ENCODE peak calls at places on chromosomes 11 and 22, in eight cellular contexts. One of them, this sample, is unnamed.
A peak's percentile ranks its signal among the peaks of the same experiment; 100 is the strongest.

GRCh38 chr22:37533995-37534394 is 14.8 kb upstream of the CARD10 start:
- DNase-seq in thoracic aorta: no peak
- DNase-seq in adipocyte: peak; percentile 79
- DNase-seq in colonic mucosa: no peak
- DNase-seq in astrocyte of the spinal cord: peak; percentile 83
- DNase-seq in suprapubic skin: no peak
- DNase-seq in PC-9: peak; percentile 51
- DNase-seq in upper lobe of left lung: no peak
- DNase-seq in this sample: peak; percentile 87

GRCh38 chr22:21718492-21718891 is 17.1 kb downstream of the YPEL1 start:
- DNase-seq in thoracic aorta: no peak
- DNase-seq in adipocyte: no peak
- DNase-seq in colonic mucosa: no peak
- DNase-seq in astrocyte of the spinal cord: no peak
- DNase-seq in suprapubic skin: no peak
- DNase-seq in PC-9: no peak
- DNase-seq in upper lobe of left lung: no peak
- DNase-seq in this sample: no peak

GRCh38 chr22:26610072-26610958 is 7.5 kb downstream of the CRYBB1 start:
- DNase-seq in thoracic aorta: no peak
- DNase-seq in adipocyte: peak; percentile 86
- DNase-seq in colonic mucosa: peak; percentile 34
- DNase-seq in astrocyte of the spinal cord: peak; percentile 91
- DNase-seq in suprapubic skin: no peak
- DNase-seq in PC-9: no peak
- DNase-seq in upper lobe of left lung: no peak
- DNase-seq in this sample: peak; percentile 83

GRCh38 chr11:64148917-64149617 is 16.8 kb downstream of the MACROD1 start:
- DNase-seq in thoracic aorta: no peak
- DNase-seq in adipocyte: no peak
- DNase-seq in colonic mucosa: no peak
- DNase-seq in astrocyte of the spinal cord: no peak
- DNase-seq in suprapubic skin: no peak
- DNase-seq in PC-9: no peak
- DNase-seq in upper lobe of left lung: no peak
- DNase-seq in this sample: no peak

GRCh38 chr11:15045209-15045608 is 28.2 kb upstream of the CALCB start:
- DNase-seq in thoracic aorta: no peak
- DNase-seq in adipocyte: no peak
- DNase-seq in colonic mucosa: no peak
- DNase-seq in astrocyte of the spinal cord: no peak
- DNase-seq in suprapubic skin: no peak
- DNase-seq in PC-9: no peak
- DNase-seq in upper lobe of left lung: no peak
- DNase-seq in this sample: no peak

GRCh38 chr11:94519478-94520084 is 7.3 kb downstream of the C11orf97 start:
- DNase-seq in thoracic aorta: no peak
- DNase-seq in adipocyte: peak; percentile 83
- DNase-seq in colonic mucosa: no peak
- DNase-seq in astrocyte of the spinal cord: peak; percentile 56
- DNase-seq in suprapubic skin: no peak
- DNase-seq in PC-9: no peak
- DNase-seq in upper lobe of left lung: no peak
- DNase-seq in this sample: peak; percentile 68

GRCh38 chr22:20182378-20182777 is 31.5 kb upstream of the CCDC188 start:
- DNase-seq in thoracic aorta: no peak
- DNase-seq in adipocyte: no peak
- DNase-seq in colonic mucosa: no peak
- DNase-seq in astrocyte of the spinal cord: no peak
- DNase-seq in suprapubic skin: no peak
- DNase-seq in PC-9: no peak
- DNase-seq in upper lobe of left lung: no peak
- DNase-seq in this sample: no peak

GRCh38 chr11:47060807-47061206 is 115.9 kb downstream of the ARFGAP2 start:
- DNase-seq in thoracic aorta: no peak
- DNase-seq in adipocyte: peak; percentile 52
- DNase-seq in colonic mucosa: no peak
- DNase-seq in astrocyte of the spinal cord: peak; percentile 23
- DNase-seq in suprapubic skin: no peak
- DNase-seq in PC-9: no peak
- DNase-seq in upper lobe of left lung: no peak
- DNase-seq in this sample: peak; percentile 56

GRCh38 chr11:40187092-40187403 is 1272.4 kb downstream of the LRRC4C start:
- DNase-seq in thoracic aorta: no peak
- DNase-seq in adipocyte: no peak
- DNase-seq in colonic mucosa: no peak
- DNase-seq in astrocyte of the spinal cord: no peak
- DNase-seq in suprapubic skin: no peak
- DNase-seq in PC-9: no peak
- DNase-seq in upper lobe of left lung: no peak
- DNase-seq in this sample: no peak

GRCh38 chr11:21888814-21889213 is 304.1 kb upstream of the ANO5 start:
- DNase-seq in thoracic aorta: no peak
- DNase-seq in adipocyte: no peak
- DNase-seq in colonic mucosa: no peak
- DNase-seq in astrocyte of the spinal cord: peak; percentile 13
- DNase-seq in suprapubic skin: no peak
- DNase-seq in PC-9: no peak
- DNase-seq in upper lobe of left lung: no peak
- DNase-seq in this sample: no peak

GRCh38 chr11:833849-834311 is 1.1 kb downstream of the CD151 start:
- DNase-seq in thoracic aorta: no peak
- DNase-seq in adipocyte: peak; percentile 52
- DNase-seq in colonic mucosa: peak; percentile 59
- DNase-seq in astrocyte of the spinal cord: no peak
- DNase-seq in suprapubic skin: no peak
- DNase-seq in PC-9: no peak
- DNase-seq in upper lobe of left lung: no peak
- DNase-seq in this sample: peak; percentile 30

GRCh38 chr22:45504703-45505341 is 2.1 kb downstream of the FBLN1 start:
- DNase-seq in thoracic aorta: no peak
- DNase-seq in adipocyte: peak; percentile 50
- DNase-seq in colonic mucosa: no peak
- DNase-seq in astrocyte of the spinal cord: peak; percentile 59
- DNase-seq in suprapubic skin: no peak
- DNase-seq in PC-9: no peak
- DNase-seq in upper lobe of left lung: no peak
- DNase-seq in this sample: peak; percentile 85

GRCh38 chr11:113504586-113504985 is 29.4 kb upstream of the DRD2 start:
- DNase-seq in thoracic aorta: no peak
- DNase-seq in adipocyte: no peak
- DNase-seq in colonic mucosa: no peak
- DNase-seq in astrocyte of the spinal cord: no peak
- DNase-seq in suprapubic skin: no peak
- DNase-seq in PC-9: no peak
- DNase-seq in upper lobe of left lung: no peak
- DNase-seq in this sample: no peak

GRCh38 chr11:64754124-64754918 is 5.5 kb downstream of the PYGM start:
- DNase-seq in thoracic aorta: no peak
- DNase-seq in adipocyte: no peak
- DNase-seq in colonic mucosa: no peak
- DNase-seq in astrocyte of the spinal cord: no peak
- DNase-seq in suprapubic skin: no peak
- DNase-seq in PC-9: no peak
- DNase-seq in upper lobe of left lung: no peak
- DNase-seq in this sample: no peak

GRCh38 chr11:118168316-118168715 is 8.1 kb downstream of the SCN2B start:
- DNase-seq in thoracic aorta: no peak
- DNase-seq in adipocyte: no peak
- DNase-seq in colonic mucosa: no peak
- DNase-seq in astrocyte of the spinal cord: no peak
- DNase-seq in suprapubic skin: no peak
- DNase-seq in PC-9: no peak
- DNase-seq in upper lobe of left lung: peak; percentile 49
- DNase-seq in this sample: no peak

GRCh38 chr11:118170892-118171273 is 5.6 kb downstream of the SCN2B start:
- DNase-seq in thoracic aorta: no peak
- DNase-seq in adipocyte: no peak
- DNase-seq in colonic mucosa: no peak
- DNase-seq in astrocyte of the spinal cord: no peak
- DNase-seq in suprapubic skin: no peak
- DNase-seq in PC-9: no peak
- DNase-seq in upper lobe of left lung: peak; percentile 57
- DNase-seq in this sample: no peak

GRCh38 chr11:118168751-118169150 is 7.7 kb downstream of the SCN2B start:
- DNase-seq in thoracic aorta: no peak
- DNase-seq in adipocyte: no peak
- DNase-seq in colonic mucosa: no peak
- DNase-seq in astrocyte of the spinal cord: no peak
- DNase-seq in suprapubic skin: no peak
- DNase-seq in PC-9: no peak
- DNase-seq in upper lobe of left lung: no peak
- DNase-seq in this sample: no peak

GRCh38 chr11:118170231-118170630 is 6.2 kb downstream of the SCN2B start:
- DNase-seq in thoracic aorta: no peak
- DNase-seq in adipocyte: no peak
- DNase-seq in colonic mucosa: no peak
- DNase-seq in astrocyte of the spinal cord: no peak
- DNase-seq in suprapubic skin: no peak
- DNase-seq in PC-9: no peak
- DNase-seq in upper lobe of left lung: no peak
- DNase-seq in this sample: no peak

DNA sequence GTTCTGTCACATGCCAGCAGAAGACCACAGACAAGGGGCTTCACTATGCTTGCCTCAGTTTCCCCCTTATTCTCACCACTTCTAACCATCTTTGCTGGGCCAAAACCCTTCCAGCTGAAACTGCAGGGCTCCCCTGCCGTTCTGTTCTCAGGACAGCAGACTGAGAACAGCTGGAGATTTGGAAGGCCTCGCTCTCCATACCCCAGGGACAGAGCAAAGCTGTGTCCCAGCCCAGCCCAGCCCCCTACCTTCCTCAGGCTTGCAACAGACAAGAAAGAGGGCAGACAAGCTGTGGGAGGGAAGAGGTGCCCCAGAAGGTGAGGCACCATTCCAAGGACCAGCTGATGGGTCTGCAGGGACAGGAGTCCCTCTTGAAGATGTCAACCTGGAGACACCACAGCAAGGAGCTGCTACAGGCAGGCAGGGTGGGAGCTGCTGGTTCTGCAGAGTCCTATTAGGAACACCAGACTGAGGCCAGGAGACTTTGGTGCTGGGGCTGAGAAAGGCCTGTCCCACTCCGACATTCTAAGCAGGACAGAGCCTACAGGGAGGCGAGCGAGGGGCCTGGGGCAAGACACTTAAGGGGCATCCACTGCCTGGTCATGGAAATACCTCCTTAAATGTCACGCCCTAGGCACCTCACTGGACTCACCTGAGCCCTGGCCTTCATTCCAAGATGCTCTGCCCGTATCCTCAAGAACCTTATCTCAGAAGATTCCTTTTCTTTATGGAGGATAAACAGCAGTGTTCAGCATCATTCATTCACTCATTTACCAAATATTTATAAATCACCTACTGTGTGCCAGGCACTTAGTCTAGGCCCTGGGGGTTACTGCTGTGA is 6.9 kb downstream of the SCN2B start:
- DNase-seq in thoracic aorta: no peak
- DNase-seq in adipocyte: no peak
- DNase-seq in colonic mucosa: no peak
- DNase-seq in astrocyte of the spinal cord: no peak
- DNase-seq in suprapubic skin: no peak
- DNase-seq in PC-9: no peak
- DNase-seq in upper lobe of left lung: no peak
- DNase-seq in this sample: no peak
- H3K4me3 ChIP-seq in thoracic aorta: no peak overlapping the region
- H3K4me3 ChIP-seq in adipocyte: no peak overlapping the region
- H3K4me3 ChIP-seq in colonic mucosa: no peak overlapping the region
- H3K4me3 ChIP-seq in astrocyte of the spinal cord: no peak overlapping the region
- H3K4me3 ChIP-seq in suprapubic skin: no peak overlapping the region
- H3K4me3 ChIP-seq in PC-9: no peak overlapping the region
- H3K4me3 ChIP-seq in upper lobe of left lung: no peak overlapping the region
- H3K4me3 ChIP-seq in this sample: no peak overlapping the region

DNA sequence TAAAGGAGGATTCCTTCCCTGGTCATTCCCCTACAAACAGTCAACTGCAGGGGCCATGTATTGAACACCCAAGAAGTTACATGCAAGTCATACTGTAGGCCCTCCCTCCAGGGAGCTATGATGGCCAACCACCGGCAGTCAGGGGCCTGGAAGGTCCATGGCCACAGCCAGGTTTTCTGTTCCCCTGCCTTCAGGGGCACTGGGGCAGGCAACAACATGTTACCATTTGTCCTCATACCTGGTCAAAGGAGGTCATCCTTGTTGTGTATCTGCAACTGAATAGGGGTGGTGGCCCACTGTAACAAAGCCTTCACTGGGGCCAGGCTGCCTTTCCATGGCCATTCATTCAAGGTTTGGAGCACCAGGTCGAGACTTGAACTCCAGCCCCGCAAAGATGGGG is 433.6 kb downstream of the DYNC2H1 start:
- DNase-seq in thoracic aorta: no peak
- DNase-seq in adipocyte: no peak
- DNase-seq in colonic mucosa: no peak
- DNase-seq in astrocyte of the spinal cord: no peak
- DNase-seq in suprapubic skin: no peak
- DNase-seq in PC-9: no peak
- DNase-seq in upper lobe of left lung: no peak
- DNase-seq in this sample: no peak
- H3K4me3 ChIP-seq in thoracic aorta: no peak overlapping the region
- H3K4me3 ChIP-seq in adipocyte: no peak overlapping the region
- H3K4me3 ChIP-seq in colonic mucosa: no peak overlapping the region
- H3K4me3 ChIP-seq in astrocyte of the spinal cord: no peak overlapping the region
- H3K4me3 ChIP-seq in suprapubic skin: no peak overlapping the region
- H3K4me3 ChIP-seq in PC-9: no peak overlapping the region
- H3K4me3 ChIP-seq in upper lobe of left lung: no peak overlapping the region
- H3K4me3 ChIP-seq in this sample: no peak overlapping the region

DNA sequence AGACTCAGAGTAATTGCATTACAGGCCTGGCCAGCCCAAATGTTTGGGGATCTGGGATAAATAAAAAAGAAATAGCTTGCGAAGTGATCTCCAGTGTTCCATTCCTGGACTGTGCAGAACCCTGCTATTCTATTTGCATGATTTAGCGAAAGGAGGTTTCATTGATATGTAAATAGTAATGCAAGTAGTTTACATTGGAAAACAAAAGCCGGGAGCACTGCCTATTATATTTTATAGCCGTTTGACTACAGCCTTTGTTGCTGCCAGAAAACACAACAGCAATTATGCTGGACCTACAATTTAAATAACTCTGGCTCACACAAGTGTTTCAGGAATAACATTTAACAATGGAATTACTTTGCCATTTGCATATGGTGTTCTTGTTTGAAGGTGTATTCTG is 315.2 kb downstream of the BRD1 start:
- DNase-seq in thoracic aorta: no peak
- DNase-seq in adipocyte: no peak
- DNase-seq in colonic mucosa: no peak
- DNase-seq in astrocyte of the spinal cord: no peak
- DNase-seq in suprapubic skin: no peak
- DNase-seq in PC-9: no peak
- DNase-seq in upper lobe of left lung: no peak
- DNase-seq in this sample: no peak
- H3K4me3 ChIP-seq in thoracic aorta: no peak overlapping the region
- H3K4me3 ChIP-seq in adipocyte: no peak overlapping the region
- H3K4me3 ChIP-seq in colonic mucosa: no peak overlapping the region
- H3K4me3 ChIP-seq in astrocyte of the spinal cord: no peak overlapping the region
- H3K4me3 ChIP-seq in suprapubic skin: no peak overlapping the region
- H3K4me3 ChIP-seq in PC-9: no peak overlapping the region
- H3K4me3 ChIP-seq in upper lobe of left lung: no peak overlapping the region
- H3K4me3 ChIP-seq in this sample: no peak overlapping the region

DNA sequence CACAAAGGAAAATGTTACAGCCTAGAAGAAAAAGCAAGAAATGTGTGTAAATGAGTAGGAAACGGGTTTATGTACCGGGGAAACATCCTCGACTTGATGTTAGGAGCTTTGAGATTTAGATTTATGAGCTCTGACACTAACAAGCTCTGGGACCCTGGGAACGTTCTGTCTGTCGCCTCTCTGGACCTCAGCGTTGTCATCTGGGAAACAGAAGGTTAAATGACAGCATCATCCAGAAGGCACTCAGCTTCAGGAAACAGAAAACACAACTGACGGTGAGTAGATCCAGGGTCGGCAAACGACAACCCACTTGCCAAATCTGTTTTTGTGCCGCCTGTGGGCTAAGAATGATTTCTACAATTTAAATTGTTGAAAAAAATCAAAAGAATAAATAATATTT is 46.9 kb upstream of the SYT13 start:
- DNase-seq in thoracic aorta: no peak
- DNase-seq in adipocyte: no peak
- DNase-seq in colonic mucosa: no peak
- DNase-seq in astrocyte of the spinal cord: no peak
- DNase-seq in suprapubic skin: no peak
- DNase-seq in PC-9: no peak
- DNase-seq in upper lobe of left lung: no peak
- DNase-seq in this sample: no peak
- H3K4me3 ChIP-seq in thoracic aorta: peak overlapping the region; percentile 45
- H3K4me3 ChIP-seq in adipocyte: no peak overlapping the region
- H3K4me3 ChIP-seq in colonic mucosa: no peak overlapping the region
- H3K4me3 ChIP-seq in astrocyte of the spinal cord: no peak overlapping the region
- H3K4me3 ChIP-seq in suprapubic skin: no peak overlapping the region
- H3K4me3 ChIP-seq in PC-9: no peak overlapping the region
- H3K4me3 ChIP-seq in upper lobe of left lung: no peak overlapping the region
- H3K4me3 ChIP-seq in this sample: no peak overlapping the region

This sample was measured in fibroblast of the aortic adventitia.